ENCODE peak calls at places on chromosomes 4 and X, in five cellular contexts. One of them, this sample, is unnamed.

GRCh38 chrX:41518841-41519220 is 71.7 kb downstream of the NYX start:
- DNase-seq in GM13976: no peak
- DNase-seq in ascending aorta: no peak
- DNase-seq in cardiac muscle cell: no peak
- DNase-seq in IMR-90: peak; percentile 49
- DNase-seq in this sample: no peak

GRCh38 chrX:14607446-14607845 is 78.1 kb downstream of the GLRA2 start:
- DNase-seq in GM13976: no peak
- DNase-seq in ascending aorta: no peak
- DNase-seq in cardiac muscle cell: no peak
- DNase-seq in IMR-90: no peak
- DNase-seq in this sample: no peak

GRCh38 chrX:134646671-134647070 is 11.6 kb downstream of the PLAC1 start:
- DNase-seq in GM13976: no peak
- DNase-seq in ascending aorta: no peak
- DNase-seq in cardiac muscle cell: no peak
- DNase-seq in IMR-90: no peak
- DNase-seq in this sample: no peak

GRCh38 chr4:24070117-24070516 is 180.3 kb upstream of the PPARGC1A start:
- DNase-seq in GM13976: no peak
- DNase-seq in ascending aorta: no peak
- DNase-seq in cardiac muscle cell: no peak
- DNase-seq in IMR-90: peak; percentile 96
- DNase-seq in this sample: peak; percentile 79

GRCh38 chr4:1596393-1596792 is 87.7 kb downstream of the FAM53A start:
- DNase-seq in GM13976: no peak
- DNase-seq in ascending aorta: no peak
- DNase-seq in cardiac muscle cell: no peak
- DNase-seq in IMR-90: no peak
- DNase-seq in this sample: no peak

GRCh38 chr4:41207330-41207831 is 7.0 kb downstream of the APBB2 start:
- DNase-seq in GM13976: no peak
- DNase-seq in ascending aorta: no peak
- DNase-seq in cardiac muscle cell: no peak
- DNase-seq in IMR-90: no peak
- DNase-seq in this sample: no peak

GRCh38 chrX:74536142-74537010 is 78.0 kb downstream of the RLIM start:
- DNase-seq in GM13976: peak; percentile 75
- DNase-seq in ascending aorta: peak; percentile 43
- DNase-seq in cardiac muscle cell: peak; percentile 56
- DNase-seq in IMR-90: peak; percentile 83
- DNase-seq in this sample: peak; percentile 73

GRCh38 chr4:112813790-112814189 is 176.8 kb downstream of the LARP7 start:
- DNase-seq in GM13976: peak; percentile 47
- DNase-seq in ascending aorta: no peak
- DNase-seq in cardiac muscle cell: no peak
- DNase-seq in IMR-90: peak; percentile 34
- DNase-seq in this sample: peak; percentile 77

GRCh38 chr4:61763682-61764081 is 563.6 kb downstream of the ADGRL3 start:
- DNase-seq in GM13976: no peak
- DNase-seq in ascending aorta: no peak
- DNase-seq in cardiac muscle cell: no peak
- DNase-seq in IMR-90: no peak
- DNase-seq in this sample: no peak

GRCh38 chr4:102625232-102625930 is 124.2 kb downstream of the NFKB1 start:
- DNase-seq in GM13976: peak; percentile 77
- DNase-seq in ascending aorta: no peak
- DNase-seq in cardiac muscle cell: peak; percentile 50
- DNase-seq in IMR-90: peak; percentile 54
- DNase-seq in this sample: peak; percentile 56

GRCh38 chr4:102616661-102617060 is 115.5 kb downstream of the NFKB1 start:
- DNase-seq in GM13976: no peak
- DNase-seq in ascending aorta: no peak
- DNase-seq in cardiac muscle cell: no peak
- DNase-seq in IMR-90: no peak
- DNase-seq in this sample: no peak

GRCh38 chr4:102623622-102624021 is 122.5 kb downstream of the NFKB1 start:
- DNase-seq in GM13976: no peak
- DNase-seq in ascending aorta: no peak
- DNase-seq in cardiac muscle cell: peak; percentile 51
- DNase-seq in IMR-90: peak; percentile 71
- DNase-seq in this sample: peak; percentile 8

GRCh38 chr4:102620697-102621497 is 119.7 kb downstream of the NFKB1 start:
- DNase-seq in GM13976: peak; percentile 41
- DNase-seq in ascending aorta: no peak
- DNase-seq in cardiac muscle cell: peak; percentile 66
- DNase-seq in IMR-90: peak; percentile 82
- DNase-seq in this sample: peak; percentile 87
- TF ChIP-seq CTCF in GM13976: no peak
- TF ChIP-seq CTCF in ascending aorta: peak; percentile 55
- TF ChIP-seq CTCF in cardiac muscle cell: peak; percentile 48
- TF ChIP-seq CTCF in IMR-90: peak; percentile 72
- TF ChIP-seq CTCF in this sample: peak; percentile 79

DNA sequence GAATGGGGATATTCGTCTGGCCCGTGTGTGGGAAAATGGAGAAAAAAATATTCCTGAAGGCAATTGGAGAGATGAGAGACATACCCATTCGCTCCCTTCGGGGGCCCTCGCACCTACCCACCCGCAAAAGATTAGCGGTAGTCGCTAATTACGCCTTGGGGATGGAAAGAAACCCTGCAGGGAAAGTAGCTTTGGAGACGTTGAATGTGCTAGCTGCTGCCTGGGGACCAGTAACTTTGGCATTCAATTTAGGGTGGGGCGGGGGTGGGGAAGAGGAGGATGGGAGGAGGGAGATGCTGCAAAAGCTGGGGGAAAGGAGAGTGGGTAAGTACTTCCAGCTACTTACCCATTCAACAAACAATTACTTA is 407 bp upstream of the ZC4H2 start:
- DNase-seq in GM13976: no peak
- DNase-seq in ascending aorta: no peak
- DNase-seq in cardiac muscle cell: no peak
- DNase-seq in IMR-90: no peak
- DNase-seq in this sample: no peak
- TF ChIP-seq CTCF in GM13976: no peak
- TF ChIP-seq CTCF in ascending aorta: no peak
- TF ChIP-seq CTCF in cardiac muscle cell: no peak
- TF ChIP-seq CTCF in IMR-90: no peak
- TF ChIP-seq CTCF in this sample: no peak

GRCh38 chr4:90799895-90800294 is 672.7 kb downstream of the CCSER1 start:
- DNase-seq in GM13976: no peak
- DNase-seq in ascending aorta: no peak
- DNase-seq in cardiac muscle cell: no peak
- DNase-seq in IMR-90: no peak
- DNase-seq in this sample: no peak
- TF ChIP-seq CTCF in GM13976: no peak
- TF ChIP-seq CTCF in ascending aorta: no peak
- TF ChIP-seq CTCF in cardiac muscle cell: no peak
- TF ChIP-seq CTCF in IMR-90: no peak
- TF ChIP-seq CTCF in this sample: no peak

DNA sequence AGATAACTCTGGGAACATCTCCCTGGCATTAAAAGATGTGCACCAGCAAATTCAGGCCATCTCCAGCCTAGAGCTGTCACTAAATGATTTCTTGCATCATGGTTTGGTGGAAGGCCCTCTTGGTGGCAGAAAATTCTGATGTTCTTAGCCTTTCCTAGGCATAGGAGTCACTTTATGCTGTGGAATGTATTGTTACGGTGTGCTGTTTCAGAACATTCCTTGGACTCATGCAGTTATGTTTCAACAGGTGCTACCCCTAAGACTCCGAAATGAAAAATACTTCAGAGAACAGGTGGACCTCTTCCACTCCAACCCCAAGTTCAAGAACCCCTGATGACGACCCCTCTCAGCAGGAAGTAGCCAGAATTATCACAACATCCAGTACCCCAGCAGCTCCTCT is 20.3 kb upstream of the PAPSS1 start:
- DNase-seq in GM13976: no peak
- DNase-seq in ascending aorta: no peak
- DNase-seq in cardiac muscle cell: no peak
- DNase-seq in IMR-90: peak; percentile 9
- DNase-seq in this sample: no peak
- TF ChIP-seq CTCF in GM13976: no peak
- TF ChIP-seq CTCF in ascending aorta: no peak
- TF ChIP-seq CTCF in cardiac muscle cell: peak; percentile 45
- TF ChIP-seq CTCF in IMR-90: no peak
- TF ChIP-seq CTCF in this sample: no peak

This sample was measured in HFFc6.